ENCODE peak calls at places on chromosomes 7 and 10, in five cellular contexts. One of them, this sample, is unnamed.

GRCh38 chr10:49187950-49188761 is at the start of gene TMEM273:
- DNase-seq in spleen: peak
- DNase-seq in adrenal gland: peak
- DNase-seq in Peyer's patch: peak
- DNase-seq in right lobe of liver: peak
- DNase-seq in this sample: peak

GRCh38 chr7:100801833-100802568 is 25.3 kb downstream of the EPHB4 start:
- DNase-seq in spleen: no peak
- DNase-seq in adrenal gland: peak
- DNase-seq in Peyer's patch: peak
- DNase-seq in right lobe of liver: no peak
- DNase-seq in this sample: peak

GRCh38 chr7:99504281-99504602 is 220 bp upstream of the ZKSCAN5 start:
- DNase-seq in spleen: peak
- DNase-seq in adrenal gland: no peak
- DNase-seq in Peyer's patch: no peak
- DNase-seq in right lobe of liver: no peak
- DNase-seq in this sample: no peak

GRCh38 chr7:31371621-31372020 is 31.1 kb upstream of the NEUROD6 start:
- DNase-seq in spleen: no peak
- DNase-seq in adrenal gland: no peak
- DNase-seq in Peyer's patch: no peak
- DNase-seq in right lobe of liver: no peak
- DNase-seq in this sample: no peak

GRCh38 chr7:128904381-128905197 is 5.9 kb downstream of the KCP start:
- DNase-seq in spleen: peak
- DNase-seq in adrenal gland: no peak
- DNase-seq in Peyer's patch: peak
- DNase-seq in right lobe of liver: peak
- DNase-seq in this sample: peak

GRCh38 chr7:78530351-78530750 is 731.8 kb downstream of the PHTF2 start:
- DNase-seq in spleen: no peak
- DNase-seq in adrenal gland: no peak
- DNase-seq in Peyer's patch: no peak
- DNase-seq in right lobe of liver: no peak
- DNase-seq in this sample: no peak

GRCh38 chr10:49093922-49094321 is 21.4 kb downstream of the VSTM4 start:
- DNase-seq in spleen: no peak
- DNase-seq in adrenal gland: no peak
- DNase-seq in Peyer's patch: no peak
- DNase-seq in right lobe of liver: no peak
- DNase-seq in this sample: no peak

GRCh38 chr7:68031180-68031943 is 1034.7 kb downstream of the TYW1 start:
- DNase-seq in spleen: no peak
- DNase-seq in adrenal gland: no peak
- DNase-seq in Peyer's patch: no peak
- DNase-seq in right lobe of liver: no peak
- DNase-seq in this sample: no peak

GRCh38 chr7:101880536-101881443 is 63.4 kb downstream of the CUX1 start:
- DNase-seq in spleen: no peak
- DNase-seq in adrenal gland: no peak
- DNase-seq in Peyer's patch: no peak
- DNase-seq in right lobe of liver: no peak
- DNase-seq in this sample: no peak

GRCh38 chr10:120688928-120689327 is 162.2 kb upstream of the WDR11 start:
- DNase-seq in spleen: no peak
- DNase-seq in adrenal gland: no peak
- DNase-seq in Peyer's patch: no peak
- DNase-seq in right lobe of liver: no peak
- DNase-seq in this sample: no peak

GRCh38 chr7:74173491-74173865 is 678 bp upstream of the EIF4H start:
- DNase-seq in spleen: no peak
- DNase-seq in adrenal gland: no peak
- DNase-seq in Peyer's patch: no peak
- DNase-seq in right lobe of liver: no peak
- DNase-seq in this sample: no peak

GRCh38 chr7:2383543-2384274 is 19.7 kb upstream of the CHST12 start:
- DNase-seq in spleen: no peak
- DNase-seq in adrenal gland: no peak
- DNase-seq in Peyer's patch: no peak
- DNase-seq in right lobe of liver: no peak
- DNase-seq in this sample: peak

GRCh38 chr7:115940462-115941060 is 90.0 kb downstream of the TFEC start:
- DNase-seq in spleen: no peak
- DNase-seq in adrenal gland: no peak
- DNase-seq in Peyer's patch: no peak
- DNase-seq in right lobe of liver: no peak
- DNase-seq in this sample: no peak

GRCh38 chr10:89204621-89205020 is 2.5 kb downstream of the CH25H start:
- DNase-seq in spleen: no peak
- DNase-seq in adrenal gland: no peak
- DNase-seq in Peyer's patch: no peak
- DNase-seq in right lobe of liver: no peak
- DNase-seq in this sample: no peak

GRCh38 chr7:77903597-77903996 is 105.0 kb downstream of the PHTF2 start:
- DNase-seq in spleen: no peak
- DNase-seq in adrenal gland: no peak
- DNase-seq in Peyer's patch: no peak
- DNase-seq in right lobe of liver: no peak
- DNase-seq in this sample: no peak

GRCh38 chr7:150968698-150969482 is 9.2 kb downstream of the KCNH2 start:
- DNase-seq in spleen: no peak
- DNase-seq in adrenal gland: no peak
- DNase-seq in Peyer's patch: no peak
- DNase-seq in right lobe of liver: no peak
- DNase-seq in this sample: no peak

GRCh38 chr7:50690541-50691011 is 92.1 kb downstream of the GRB10 start:
- DNase-seq in spleen: no peak
- DNase-seq in adrenal gland: no peak
- DNase-seq in Peyer's patch: no peak
- DNase-seq in right lobe of liver: no peak
- DNase-seq in this sample: no peak

GRCh38 chr10:14751576-14752330 is 22.9 kb downstream of the FAM107B start:
- DNase-seq in spleen: no peak
- DNase-seq in adrenal gland: peak
- DNase-seq in Peyer's patch: no peak
- DNase-seq in right lobe of liver: no peak
- DNase-seq in this sample: no peak

GRCh38 chr10:71475243-71475871 is 78.6 kb downstream of the CDH23 start:
- DNase-seq in spleen: peak
- DNase-seq in adrenal gland: peak
- DNase-seq in Peyer's patch: no peak
- DNase-seq in right lobe of liver: no peak
- DNase-seq in this sample: no peak

GRCh38 chr10:79314761-79315601 is 32.3 kb upstream of the PPIF start:
- DNase-seq in spleen: peak
- DNase-seq in adrenal gland: no peak
- DNase-seq in Peyer's patch: no peak
- DNase-seq in right lobe of liver: peak
- DNase-seq in this sample: no peak

GRCh38 chr10:79313320-79313719 is 33.9 kb upstream of the PPIF start:
- DNase-seq in spleen: peak
- DNase-seq in adrenal gland: no peak
- DNase-seq in Peyer's patch: no peak
- DNase-seq in right lobe of liver: no peak
- DNase-seq in this sample: no peak

GRCh38 chr10:79312601-79313187 is 34.6 kb upstream of the PPIF start:
- DNase-seq in spleen: peak
- DNase-seq in adrenal gland: no peak
- DNase-seq in Peyer's patch: no peak
- DNase-seq in right lobe of liver: peak
- DNase-seq in this sample: no peak

GRCh38 chr10:79315602-79315920 is 31.7 kb upstream of the PPIF start:
- DNase-seq in spleen: no peak
- DNase-seq in adrenal gland: no peak
- DNase-seq in Peyer's patch: no peak
- DNase-seq in right lobe of liver: no peak
- DNase-seq in this sample: no peak

DNA sequence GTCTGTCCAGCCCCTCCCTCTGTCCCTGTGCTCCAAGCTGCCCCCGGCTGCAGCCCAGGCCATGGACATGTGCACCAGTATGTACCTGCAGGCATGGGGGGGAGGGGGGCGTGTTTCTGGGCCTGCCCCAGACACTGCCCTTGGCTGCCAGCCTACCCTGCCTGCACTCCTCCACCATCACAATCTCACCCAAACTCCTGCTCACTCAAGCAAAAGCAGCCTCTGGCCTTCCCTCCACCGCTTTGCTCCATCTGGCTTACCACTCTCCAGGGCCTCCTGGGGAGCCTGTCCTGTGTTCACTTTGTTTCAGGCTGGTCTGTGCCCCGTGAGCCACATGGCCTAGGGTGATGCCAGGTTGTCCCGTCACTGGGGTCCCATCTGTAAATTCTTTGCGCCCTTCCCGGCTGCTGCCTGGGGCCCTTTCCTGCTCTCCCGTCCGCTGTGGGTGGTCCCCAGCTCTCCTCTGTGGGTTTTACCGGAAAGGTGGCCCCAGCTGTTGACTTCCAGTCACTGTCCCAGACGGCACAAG is 33.3 kb upstream of the PPIF start:
- DNase-seq in spleen: peak
- DNase-seq in adrenal gland: no peak
- DNase-seq in Peyer's patch: no peak
- DNase-seq in right lobe of liver: peak
- DNase-seq in this sample: no peak
- TF ChIP-seq POLR2A in spleen: no peak
- TF ChIP-seq POLR2A in adrenal gland: no peak
- TF ChIP-seq POLR2A in Peyer's patch: no peak
- TF ChIP-seq POLR2A in right lobe of liver: no peak
- TF ChIP-seq POLR2A in this sample: no peak

GRCh38 chr10:4132216-4132556 is 347.2 kb upstream of the KLF6 start:
- DNase-seq in spleen: no peak
- DNase-seq in adrenal gland: no peak
- DNase-seq in Peyer's patch: no peak
- DNase-seq in right lobe of liver: no peak
- DNase-seq in this sample: no peak
- H3K27ac ChIP-seq in spleen: peak
- H3K27ac ChIP-seq in adrenal gland: no peak
- H3K27ac ChIP-seq in Peyer's patch: no peak
- H3K27ac ChIP-seq in right lobe of liver: no peak
- H3K27ac ChIP-seq in this sample: peak

GRCh38 chr7:8982338-8982994 is 549.1 kb downstream of the NXPH1 start:
- DNase-seq in spleen: no peak
- DNase-seq in adrenal gland: no peak
- DNase-seq in Peyer's patch: no peak
- DNase-seq in right lobe of liver: no peak
- DNase-seq in this sample: no peak
- TF ChIP-seq CTCF in spleen: no peak
- TF ChIP-seq CTCF in adrenal gland: no peak
- TF ChIP-seq CTCF in Peyer's patch: no peak
- TF ChIP-seq CTCF in right lobe of liver: no peak
- TF ChIP-seq CTCF in this sample: no peak

DNA sequence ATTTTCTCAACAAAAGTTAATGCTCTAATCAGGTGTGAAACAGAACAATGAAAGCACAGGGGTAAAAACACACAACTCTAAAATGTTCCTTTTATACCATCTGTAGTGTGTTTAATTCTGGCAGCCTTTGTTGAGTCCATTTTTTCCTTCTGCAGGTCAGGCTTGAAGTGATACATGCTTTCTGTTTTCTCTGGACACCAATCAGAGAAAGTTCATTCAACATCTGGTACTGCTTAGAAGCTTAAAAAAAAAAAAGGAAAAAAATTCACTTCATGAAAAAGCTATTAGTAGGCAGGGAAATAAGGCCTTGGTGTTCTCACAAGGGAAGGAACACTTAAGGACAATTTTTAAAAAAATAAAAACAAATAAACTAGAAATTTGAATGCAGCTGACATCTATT is 231.3 kb upstream of the RHOBTB1 start:
- DNase-seq in spleen: no peak
- DNase-seq in adrenal gland: no peak
- DNase-seq in Peyer's patch: no peak
- DNase-seq in right lobe of liver: no peak
- DNase-seq in this sample: no peak
- TF ChIP-seq POLR2A in spleen: no peak
- TF ChIP-seq POLR2A in adrenal gland: no peak
- TF ChIP-seq POLR2A in Peyer's patch: no peak
- TF ChIP-seq POLR2A in right lobe of liver: no peak
- TF ChIP-seq POLR2A in this sample: no peak

GRCh38 chr7:121046009-121046408 is 57.5 kb downstream of the CPED1 start:
- DNase-seq in spleen: no peak
- DNase-seq in adrenal gland: no peak
- DNase-seq in Peyer's patch: no peak
- DNase-seq in right lobe of liver: no peak
- DNase-seq in this sample: no peak

GRCh38 chr7:121042899-121043298 is 54.4 kb downstream of the CPED1 start:
- DNase-seq in spleen: no peak
- DNase-seq in adrenal gland: no peak
- DNase-seq in Peyer's patch: no peak
- DNase-seq in right lobe of liver: no peak
- DNase-seq in this sample: no peak

GRCh38 chr7:121043314-121044234 is 55.1 kb downstream of the CPED1 start:
- DNase-seq in spleen: no peak
- DNase-seq in adrenal gland: no peak
- DNase-seq in Peyer's patch: no peak
- DNase-seq in right lobe of liver: no peak
- DNase-seq in this sample: no peak

GRCh38 chr7:121046893-121047468 is 58.5 kb downstream of the CPED1 start:
- DNase-seq in spleen: no peak
- DNase-seq in adrenal gland: no peak
- DNase-seq in Peyer's patch: no peak
- DNase-seq in right lobe of liver: no peak
- DNase-seq in this sample: no peak

GRCh38 chr7:121045090-121045489 is 56.6 kb downstream of the CPED1 start:
- DNase-seq in spleen: no peak
- DNase-seq in adrenal gland: no peak
- DNase-seq in Peyer's patch: no peak
- DNase-seq in right lobe of liver: no peak
- DNase-seq in this sample: no peak
- H3K27ac ChIP-seq in spleen: no peak
- H3K27ac ChIP-seq in adrenal gland: no peak
- H3K27ac ChIP-seq in Peyer's patch: no peak
- H3K27ac ChIP-seq in right lobe of liver: peak
- H3K27ac ChIP-seq in this sample: no peak

GRCh38 chr7:106978425-106979386 is 65.8 kb upstream of the PRKAR2B start:
- DNase-seq in spleen: no peak
- DNase-seq in adrenal gland: no peak
- DNase-seq in Peyer's patch: no peak
- DNase-seq in right lobe of liver: no peak
- DNase-seq in this sample: no peak
- TF ChIP-seq CTCF in spleen: no peak
- TF ChIP-seq CTCF in adrenal gland: peak
- TF ChIP-seq CTCF in Peyer's patch: no peak
- TF ChIP-seq CTCF in right lobe of liver: no peak
- TF ChIP-seq CTCF in this sample: no peak

GRCh38 chr10:22702348-22702747 is 12.0 kb downstream of the PIP4K2A start:
- DNase-seq in spleen: no peak
- DNase-seq in adrenal gland: no peak
- DNase-seq in Peyer's patch: no peak
- DNase-seq in right lobe of liver: no peak
- DNase-seq in this sample: no peak
- TF ChIP-seq POLR2A in spleen: no peak
- TF ChIP-seq POLR2A in adrenal gland: no peak
- TF ChIP-seq POLR2A in Peyer's patch: no peak
- TF ChIP-seq POLR2A in right lobe of liver: no peak
- TF ChIP-seq POLR2A in this sample: no peak

This sample was measured in upper lobe of left lung.